ENCODE peak calls at places on chromosomes 1 and 21, in six cellular contexts. N, J, E, Q, S and P are unnamed samples.

GRCh38 chr1:82124987-82125638 is 324.4 kb downstream of the ADGRL2 start:
- DNase-seq in N (peak), S (no peak), Q (no peak), E (no peak), J (no peak), P (no peak)

GRCh38 chr1:174407705-174408104 is 40.1 kb upstream of the GPR52 start:
- DNase-seq in E (no peak), Q (no peak), J (no peak), S (no peak), N (no peak), P (no peak)

GRCh38 chr1:171141336-171142051 is 43.6 kb upstream of the FMO2 start:
- DNase-seq in J (peak), E (peak), N (no peak), S (no peak), Q (no peak), P (no peak)

GRCh38 chr1:83787246-83787998 is 211.5 kb downstream of the TTLL7 start:
- DNase-seq in Q (no peak), N (no peak), E (no peak), J (no peak), S (no peak), P (no peak)

GRCh38 chr1:71296551-71296950 is 215.7 kb upstream of the ZRANB2 start:
- DNase-seq in J (no peak), E (peak), S (no peak), N (peak), Q (no peak), P (no peak)

GRCh38 chr1:168958562-168959289 is 147.8 kb upstream of the ATP1B1 start:
- DNase-seq in N (no peak), J (no peak), E (no peak), S (no peak), Q (no peak), P (no peak)

GRCh38 chr1:208445710-208446702 is 201.8 kb upstream of the PLXNA2 start:
- DNase-seq in N (peak), J (no peak), Q (no peak), S (no peak), E (peak), P (no peak)

GRCh38 chr1:147337040-147337439 is 94.6 kb downstream of the CHD1L start:
- DNase-seq in E (no peak), N (no peak), Q (no peak), S (peak), J (no peak), P (no peak)

GRCh38 chr21:15592271-15592860 is 137.4 kb upstream of the USP25 start:
- DNase-seq in Q (no peak), J (no peak), E (peak), N (peak), S (peak), P (no peak)

GRCh38 chr1:153962088-153963029 is 978 bp downstream of the SLC39A1 start:
- DNase-seq in N (peak), E (no peak), Q (no peak), J (peak), S (no peak), P (no peak)

GRCh38 chr21:33780631-33781030 is 135.0 kb downstream of the ATP5PO start:
- DNase-seq in S (no peak), E (no peak), Q (no peak), N (no peak), J (no peak), P (no peak)

GRCh38 chr1:24118410-24119242 is 6.7 kb upstream of the MYOM3 start:
- DNase-seq in N (no peak), S (no peak), J (no peak), E (no peak), Q (no peak), P (no peak)

GRCh38 chr1:201766117-201766863 is 62.7 kb upstream of the IPO9 start:
- DNase-seq in N (peak), Q (no peak), E (peak), J (peak), S (no peak), P (no peak)

GRCh38 chr1:248618878-248619277 is 16.0 kb downstream of the OR2T11 start:
- DNase-seq in E (peak), N (peak), S (peak), Q (no peak), J (peak), P (no peak)

GRCh38 chr1:226657788-226658537 is 81.1 kb downstream of the ITPKB start:
- DNase-seq in J (no peak), N (no peak), E (no peak), S (peak), Q (no peak), P (no peak)

GRCh38 chr1:47755368-47755990 is 241.7 kb downstream of the TRABD2B start:
- DNase-seq in N (no peak), S (peak), Q (peak), E (peak), J (no peak), P (peak)

GRCh38 chr1:59687081-59687480 is 127.7 kb upstream of the HOOK1 start:
- DNase-seq in E (no peak), J (no peak), S (no peak), N (no peak), Q (no peak), P (no peak)

GRCh38 chr1:228546541-228547463 is 59.6 kb downstream of the RNF187 start:
- DNase-seq in J (no peak), E (no peak), S (no peak), Q (no peak), N (no peak), P (no peak)

GRCh38 chr1:20141466-20141865 is 2.3 kb downstream of the PLA2G2F start:
- DNase-seq in S (no peak), E (no peak), Q (no peak), J (no peak), N (no peak), P (no peak)

GRCh38 chr1:15531003-15531402 is 4.4 kb downstream of the DNAJC16 start:
- DNase-seq in J (no peak), N (no peak), S (no peak), E (no peak), Q (no peak), P (no peak)